ENCODE peak calls at places on chromosome 20, in six cellular contexts. Q is body of pancreas; A is RWPE1; I is right lobe of liver; J is AG10803; X is CD4-positive, alpha-beta T cell. P is an unnamed sample.

GRCh38 chr20:42435230-42435629 is 754.5 kb downstream of the PTPRT start:
- DNase-seq in Q (no peak), A (no peak), I (no peak), J (no peak), X (no peak), P (no peak)

GRCh38 chr20:43365691-43366090 is 92.0 kb upstream of the SRSF6 start:
- DNase-seq in Q (no peak), A (no peak), I (no peak), J (no peak), X (no peak), P (no peak)

GRCh38 chr20:60046011-60046413 is 87.8 kb downstream of the CDH26 start:
- DNase-seq in Q (no peak), A (no peak), I (no peak), J (peak; percentile 84), X (no peak), P (no peak)

GRCh38 chr20:776165-776564 is 7.9 kb upstream of the SLC52A3 start:
- DNase-seq in Q (no peak), A (no peak), I (no peak), J (no peak), X (no peak), P (no peak)

GRCh38 chr20:62816879-62817873 is at the start of gene COL9A3:
- DNase-seq in Q (peak; percentile 34), A (no peak), I (no peak), J (no peak), X (no peak), P (no peak)

GRCh38 chr20:3101737-3102574 is 17.4 kb upstream of the AVP start:
- DNase-seq in Q (peak; percentile 18), A (no peak), I (no peak), J (no peak), X (peak; percentile 41), P (no peak)

GRCh38 chr20:32216396-32217142 is 8.9 kb downstream of the POFUT1 start:
- DNase-seq in Q (no peak), A (no peak), I (no peak), J (no peak), X (no peak), P (no peak)

GRCh38 chr20:6636209-6637159 is 131.0 kb upstream of the BMP2 start:
- DNase-seq in Q (peak; percentile 46), A (peak; percentile 75), I (no peak), J (peak; percentile 68), X (no peak), P (no peak)

GRCh38 chr20:48754269-48754668 is 73.5 kb downstream of the PREX1 start:
- DNase-seq in Q (no peak), A (no peak), I (no peak), J (no peak), X (no peak), P (no peak)

GRCh38 chr20:14707026-14707680 is 369.7 kb upstream of the FLRT3 start:
- DNase-seq in Q (no peak), A (no peak), I (no peak), J (no peak), X (no peak), P (no peak)

GRCh38 chr20:63641146-63641791 is 12.0 kb downstream of the STMN3 start:
- DNase-seq in Q (no peak), A (no peak), I (no peak), J (no peak), X (peak; percentile 54), P (no peak)

GRCh38 chr20:58213716-58214115 is 14.7 kb downstream of the ANKRD60 start:
- DNase-seq in Q (no peak), A (no peak), I (no peak), J (no peak), X (no peak), P (no peak)

GRCh38 chr20:63064310-63064709 is 57.5 kb upstream of the BHLHE23 start:
- DNase-seq in Q (no peak), A (no peak), I (peak; percentile 13), J (no peak), X (no peak), P (no peak)

GRCh38 chr20:35303735-35304431 is 11.7 kb upstream of the FAM83C start:
- DNase-seq in Q (peak; percentile 87), A (peak; percentile 92), I (peak; percentile 70), J (peak; percentile 87), X (peak; percentile 80), P (peak; percentile 73)

GRCh38 chr20:40703981-40704530 is 15.0 kb upstream of the MAFB start:
- DNase-seq in Q (no peak), A (no peak), I (no peak), J (no peak), X (no peak), P (no peak)

GRCh38 chr20:40704828-40705227 is 15.8 kb upstream of the MAFB start:
- DNase-seq in Q (no peak), A (no peak), I (no peak), J (no peak), X (no peak), P (no peak)

GRCh38 chr20:40705413-40705812 is 16.4 kb upstream of the MAFB start:
- DNase-seq in Q (no peak), A (no peak), I (no peak), J (no peak), X (no peak), P (no peak)

GRCh38 chr20:40698744-40699143 is 9.7 kb upstream of the MAFB start:
- DNase-seq in Q (no peak), A (no peak), I (no peak), J (no peak), X (no peak), P (no peak)

GRCh38 chr20:40702504-40702903 is 13.5 kb upstream of the MAFB start:
- DNase-seq in Q (no peak), A (no peak), I (no peak), J (no peak), X (no peak), P (no peak)
- TF ChIP-seq CTCF in Q (no peak), A (peak; percentile 18), I (no peak), J (peak; percentile 32), X (no peak), P (no peak)

GRCh38 chr20:24149881-24150307 is 161.3 kb upstream of the GGTLC1 start:
- DNase-seq in Q (peak; percentile 58), A (no peak), I (peak; percentile 86), J (no peak), X (no peak), P (no peak)
- TF ChIP-seq CTCF in Q (peak; percentile 47), A (peak; percentile 19), I (peak; percentile 67), J (peak; percentile 54), X (peak; percentile 8), P (no peak)

GRCh38 chr20:56202493-56203077 is 45.9 kb upstream of the MC3R start:
- DNase-seq in Q (no peak), A (peak; percentile 76), I (no peak), J (no peak), X (no peak), P (no peak)
- TF ChIP-seq CTCF in Q (peak; percentile 46), A (peak; percentile 93), I (peak; percentile 53), J (peak; percentile 44), X (no peak), P (no peak)

GRCh38 chr20:46349742-46350056 is 41.4 kb upstream of the CDH22 start:
- DNase-seq in Q (no peak), A (no peak), I (no peak), J (no peak), X (no peak), P (no peak)

GRCh38 chr20:46348972-46349741 is 40.9 kb upstream of the CDH22 start:
- DNase-seq in Q (peak; percentile 72), A (peak; percentile 83), I (peak; percentile 56), J (peak; percentile 29), X (peak; percentile 22), P (peak; percentile 46)

GRCh38 chr20:46347831-46348230 is 39.5 kb upstream of the CDH22 start:
- DNase-seq in Q (no peak), A (no peak), I (no peak), J (no peak), X (no peak), P (no peak)

GRCh38 chr20:46346770-46347169 is 38.5 kb upstream of the CDH22 start:
- DNase-seq in Q (no peak), A (no peak), I (no peak), J (no peak), X (no peak), P (no peak)

DNA sequence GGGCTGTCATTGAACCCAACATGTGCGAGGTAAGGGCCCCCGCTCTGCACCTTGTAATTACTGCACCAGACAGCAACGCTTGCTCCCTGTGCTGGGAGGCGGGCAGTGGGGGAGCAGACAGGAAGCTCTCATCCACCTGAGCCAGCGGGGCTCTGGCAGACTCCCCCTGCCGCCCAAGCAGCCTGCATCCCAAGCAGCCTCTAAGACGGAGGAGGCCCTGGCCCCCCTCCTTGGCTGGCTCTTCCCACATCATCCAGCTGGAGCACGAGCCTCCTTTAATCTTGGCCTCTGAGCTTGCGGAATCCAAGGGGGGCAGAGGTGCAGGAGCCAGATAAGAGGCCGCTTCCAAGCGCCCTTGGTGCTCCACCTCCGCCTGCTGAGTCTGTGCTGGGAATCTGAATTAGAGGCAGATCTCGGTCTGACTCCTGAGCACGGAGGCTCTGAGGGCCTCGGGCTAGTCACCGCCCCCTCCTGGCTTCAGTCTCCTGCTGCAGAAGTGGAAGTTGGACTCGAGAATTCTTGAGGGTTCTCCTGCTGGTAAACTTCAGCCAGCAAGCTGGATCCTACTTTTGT is 40.0 kb upstream of the CDH22 start:
- DNase-seq in Q (no peak), A (no peak), I (no peak), J (peak; percentile 33), X (no peak), P (no peak)
- TF ChIP-seq CTCF in Q (no peak), A (no peak), I (no peak), J (peak; percentile 44), X (no peak), P (no peak)

GRCh38 chr20:51417245-51417560 is 125.3 kb downstream of the NFATC2 start:
- DNase-seq in Q (no peak), A (no peak), I (no peak), J (no peak), X (no peak), P (no peak)
- TF ChIP-seq CTCF in Q (no peak), A (no peak), I (no peak), J (no peak), X (no peak), P (no peak)